ENCODE peak calls at places on chromosome 19, in nine cellular contexts. One of them, this sample, is unnamed.

GRCh38 chr19:12913871-12914690 is 5.0 kb downstream of the SYCE2 start:
- DNase-seq in fibroblast of lung: peak
- DNase-seq in endodermal cell: peak
- DNase-seq in colonic mucosa: no peak
- DNase-seq in psoas muscle: no peak
- DNase-seq in RWPE1: no peak
- DNase-seq in epithelial cell of esophagus: no peak
- DNase-seq in stomach: no peak
- DNase-seq in tibial nerve: no peak
- DNase-seq in this sample: peak

GRCh38 chr19:48635966-48636858 is 967 bp downstream of the DBP start:
- DNase-seq in fibroblast of lung: no peak
- DNase-seq in psoas muscle: peak
- DNase-seq in tibial nerve: no peak
- DNase-seq in RWPE1: no peak
- DNase-seq in endodermal cell: peak
- DNase-seq in colonic mucosa: peak
- DNase-seq in epithelial cell of esophagus: no peak
- DNase-seq in stomach: no peak
- DNase-seq in this sample: peak

GRCh38 chr19:17304386-17305047 is 1.2 kb upstream of the MRPL34 start:
- DNase-seq in fibroblast of lung: no peak
- DNase-seq in endodermal cell: no peak
- DNase-seq in tibial nerve: no peak
- DNase-seq in colonic mucosa: no peak
- DNase-seq in stomach: no peak
- DNase-seq in psoas muscle: no peak
- DNase-seq in RWPE1: no peak
- DNase-seq in epithelial cell of esophagus: peak
- DNase-seq in this sample: no peak

GRCh38 chr19:9453953-9454352 is 18.6 kb upstream of the ZNF266 start:
- DNase-seq in endodermal cell: no peak
- DNase-seq in colonic mucosa: no peak
- DNase-seq in RWPE1: no peak
- DNase-seq in epithelial cell of esophagus: no peak
- DNase-seq in tibial nerve: no peak
- DNase-seq in fibroblast of lung: no peak
- DNase-seq in psoas muscle: no peak
- DNase-seq in stomach: no peak
- DNase-seq in this sample: no peak

GRCh38 chr19:1251503-1252220 is 3.3 kb downstream of the MIDN start:
- DNase-seq in RWPE1: no peak
- DNase-seq in colonic mucosa: no peak
- DNase-seq in stomach: no peak
- DNase-seq in psoas muscle: peak
- DNase-seq in tibial nerve: no peak
- DNase-seq in fibroblast of lung: no peak
- DNase-seq in endodermal cell: peak
- DNase-seq in epithelial cell of esophagus: no peak
- DNase-seq in this sample: peak

GRCh38 chr19:18895038-18895827 is 725 bp downstream of the CERS1 start:
- DNase-seq in epithelial cell of esophagus: peak
- DNase-seq in endodermal cell: peak
- DNase-seq in psoas muscle: peak
- DNase-seq in colonic mucosa: no peak
- DNase-seq in fibroblast of lung: peak
- DNase-seq in tibial nerve: no peak
- DNase-seq in stomach: no peak
- DNase-seq in RWPE1: peak
- DNase-seq in this sample: peak

GRCh38 chr19:12867120-12868099 is 13.8 kb downstream of the DNASE2 start:
- DNase-seq in endodermal cell: peak
- DNase-seq in RWPE1: peak
- DNase-seq in stomach: peak
- DNase-seq in epithelial cell of esophagus: peak
- DNase-seq in tibial nerve: no peak
- DNase-seq in fibroblast of lung: peak
- DNase-seq in psoas muscle: peak
- DNase-seq in colonic mucosa: peak
- DNase-seq in this sample: peak

GRCh38 chr19:38291855-38292254 is 12.2 kb upstream of the C19orf33 start:
- DNase-seq in tibial nerve: no peak
- DNase-seq in stomach: no peak
- DNase-seq in fibroblast of lung: no peak
- DNase-seq in psoas muscle: no peak
- DNase-seq in RWPE1: no peak
- DNase-seq in epithelial cell of esophagus: no peak
- DNase-seq in colonic mucosa: no peak
- DNase-seq in endodermal cell: no peak
- DNase-seq in this sample: no peak

GRCh38 chr19:46368116-46368515 is 21.2 kb downstream of the PPP5C start:
- DNase-seq in epithelial cell of esophagus: no peak
- DNase-seq in RWPE1: no peak
- DNase-seq in colonic mucosa: no peak
- DNase-seq in endodermal cell: no peak
- DNase-seq in fibroblast of lung: no peak
- DNase-seq in psoas muscle: no peak
- DNase-seq in stomach: no peak
- DNase-seq in tibial nerve: no peak
- DNase-seq in this sample: no peak

GRCh38 chr19:918481-919156 is 1.5 kb downstream of the KISS1R start:
- DNase-seq in endodermal cell: peak
- DNase-seq in tibial nerve: no peak
- DNase-seq in stomach: no peak
- DNase-seq in colonic mucosa: no peak
- DNase-seq in epithelial cell of esophagus: no peak
- DNase-seq in psoas muscle: no peak
- DNase-seq in RWPE1: no peak
- DNase-seq in fibroblast of lung: no peak
- DNase-seq in this sample: peak

GRCh38 chr19:13190781-13191540 is 40.8 kb downstream of the IER2 start:
- DNase-seq in epithelial cell of esophagus: no peak
- DNase-seq in psoas muscle: no peak
- DNase-seq in colonic mucosa: peak
- DNase-seq in fibroblast of lung: no peak
- DNase-seq in endodermal cell: no peak
- DNase-seq in RWPE1: no peak
- DNase-seq in stomach: peak
- DNase-seq in tibial nerve: no peak
- DNase-seq in this sample: peak

GRCh38 chr19:46489445-46490272 is 6.0 kb downstream of the PNMA8B start:
- DNase-seq in epithelial cell of esophagus: peak
- DNase-seq in fibroblast of lung: peak
- DNase-seq in psoas muscle: peak
- DNase-seq in RWPE1: no peak
- DNase-seq in colonic mucosa: no peak
- DNase-seq in stomach: peak
- DNase-seq in endodermal cell: peak
- DNase-seq in tibial nerve: peak
- DNase-seq in this sample: no peak

GRCh38 chr19:45739498-45740439 is 6.5 kb downstream of the MEIOSIN start:
- DNase-seq in stomach: no peak
- DNase-seq in endodermal cell: no peak
- DNase-seq in fibroblast of lung: no peak
- DNase-seq in colonic mucosa: no peak
- DNase-seq in epithelial cell of esophagus: no peak
- DNase-seq in tibial nerve: no peak
- DNase-seq in psoas muscle: no peak
- DNase-seq in RWPE1: no peak
- DNase-seq in this sample: no peak

GRCh38 chr19:46602392-46603194 is 1.5 kb downstream of the CALM3 start:
- DNase-seq in stomach: no peak
- DNase-seq in endodermal cell: peak
- DNase-seq in epithelial cell of esophagus: no peak
- DNase-seq in fibroblast of lung: no peak
- DNase-seq in psoas muscle: no peak
- DNase-seq in colonic mucosa: no peak
- DNase-seq in RWPE1: no peak
- DNase-seq in tibial nerve: no peak
- DNase-seq in this sample: peak

GRCh38 chr19:56987184-56987583 is 132.6 kb upstream of the USP29 start:
- DNase-seq in colonic mucosa: no peak
- DNase-seq in fibroblast of lung: no peak
- DNase-seq in tibial nerve: no peak
- DNase-seq in psoas muscle: no peak
- DNase-seq in RWPE1: no peak
- DNase-seq in epithelial cell of esophagus: no peak
- DNase-seq in endodermal cell: no peak
- DNase-seq in stomach: no peak
- DNase-seq in this sample: no peak

GRCh38 chr19:19528721-19529490 is at the start of gene YJEFN3:
- DNase-seq in endodermal cell: peak
- DNase-seq in RWPE1: no peak
- DNase-seq in fibroblast of lung: peak
- DNase-seq in stomach: no peak
- DNase-seq in psoas muscle: no peak
- DNase-seq in colonic mucosa: no peak
- DNase-seq in epithelial cell of esophagus: no peak
- DNase-seq in tibial nerve: no peak
- DNase-seq in this sample: no peak

GRCh38 chr19:2167896-2168618 is 4.3 kb downstream of the DOT1L start:
- DNase-seq in endodermal cell: no peak
- DNase-seq in psoas muscle: peak
- DNase-seq in tibial nerve: no peak
- DNase-seq in colonic mucosa: peak
- DNase-seq in fibroblast of lung: peak
- DNase-seq in RWPE1: no peak
- DNase-seq in stomach: peak
- DNase-seq in epithelial cell of esophagus: peak
- DNase-seq in this sample: peak

GRCh38 chr19:1513492-1514294 is 874 bp upstream of the ADAMTSL5 start:
- DNase-seq in RWPE1: peak
- DNase-seq in colonic mucosa: peak
- DNase-seq in stomach: peak
- DNase-seq in tibial nerve: no peak
- DNase-seq in endodermal cell: peak
- DNase-seq in fibroblast of lung: peak
- DNase-seq in psoas muscle: peak
- DNase-seq in epithelial cell of esophagus: peak
- DNase-seq in this sample: peak

GRCh38 chr19:1229056-1229607 is 8.7 kb downstream of the CBARP start:
- DNase-seq in fibroblast of lung: no peak
- DNase-seq in colonic mucosa: no peak
- DNase-seq in psoas muscle: no peak
- DNase-seq in endodermal cell: no peak
- DNase-seq in stomach: no peak
- DNase-seq in RWPE1: no peak
- DNase-seq in epithelial cell of esophagus: no peak
- DNase-seq in tibial nerve: no peak
- DNase-seq in this sample: no peak

GRCh38 chr19:19595171-19595701 is 23.3 kb downstream of the PBX4 start:
- DNase-seq in endodermal cell: no peak
- DNase-seq in psoas muscle: no peak
- DNase-seq in RWPE1: no peak
- DNase-seq in fibroblast of lung: no peak
- DNase-seq in tibial nerve: no peak
- DNase-seq in epithelial cell of esophagus: peak
- DNase-seq in colonic mucosa: no peak
- DNase-seq in stomach: peak
- DNase-seq in this sample: peak

GRCh38 chr19:23440207-23440606 is 44.9 kb upstream of the ZNF91 start:
- DNase-seq in endodermal cell: peak
- DNase-seq in tibial nerve: no peak
- DNase-seq in colonic mucosa: no peak
- DNase-seq in stomach: no peak
- DNase-seq in RWPE1: no peak
- DNase-seq in fibroblast of lung: no peak
- DNase-seq in epithelial cell of esophagus: no peak
- DNase-seq in psoas muscle: no peak
- DNase-seq in this sample: peak
- TF ChIP-seq CTCF in endodermal cell: no peak
- TF ChIP-seq CTCF in tibial nerve: no peak
- TF ChIP-seq CTCF in colonic mucosa: no peak
- TF ChIP-seq CTCF in stomach: no peak
- TF ChIP-seq CTCF in RWPE1: no peak
- TF ChIP-seq CTCF in fibroblast of lung: peak
- TF ChIP-seq CTCF in epithelial cell of esophagus: peak
- TF ChIP-seq CTCF in psoas muscle: no peak
- TF ChIP-seq CTCF in this sample: no peak

DNA sequence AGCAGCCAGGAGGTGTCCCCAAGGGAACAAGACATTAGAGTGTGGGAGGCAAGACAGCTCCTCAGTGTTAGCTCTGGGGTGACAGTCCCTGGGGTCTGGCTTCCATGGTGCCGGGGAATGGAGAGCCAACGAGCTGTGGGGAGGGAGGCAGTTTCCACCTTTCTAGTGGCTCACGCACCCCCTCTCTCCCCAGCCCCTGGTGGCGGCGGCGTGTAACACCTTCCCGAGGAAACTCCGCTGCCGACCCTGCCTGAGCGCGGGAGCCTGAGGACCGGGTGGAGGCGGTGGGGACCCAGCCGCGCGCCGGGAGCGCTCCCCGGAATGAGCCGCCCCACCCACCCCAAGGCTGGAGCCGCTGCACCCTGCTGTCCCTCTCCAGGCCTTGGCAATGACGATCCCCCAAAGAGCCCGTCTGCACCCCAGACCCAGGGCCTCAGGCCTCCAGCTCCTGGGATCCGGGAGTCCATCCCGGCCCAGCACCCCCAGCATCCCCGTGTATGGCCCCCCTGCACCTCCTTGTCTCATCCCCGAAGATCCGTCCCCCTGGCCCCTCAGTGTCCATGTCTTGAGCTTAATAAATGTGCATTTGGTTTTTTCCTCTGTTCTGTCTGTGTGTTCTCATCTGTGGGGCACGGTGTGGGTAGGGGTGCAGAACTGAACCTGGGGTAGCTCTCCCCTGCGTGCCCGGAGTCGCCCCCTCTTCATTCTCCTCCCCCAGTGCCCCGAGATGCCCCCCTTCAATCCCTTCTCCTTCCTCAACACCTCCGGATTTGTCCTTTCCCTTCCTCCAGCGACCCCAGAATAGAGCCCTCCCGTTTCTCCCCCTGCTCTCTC is 617 bp upstream of the FXYD5 start:
- DNase-seq in psoas muscle: peak
- DNase-seq in stomach: peak
- DNase-seq in epithelial cell of esophagus: peak
- DNase-seq in tibial nerve: no peak
- DNase-seq in fibroblast of lung: peak
- DNase-seq in RWPE1: peak
- DNase-seq in endodermal cell: peak
- DNase-seq in colonic mucosa: peak
- DNase-seq in this sample: peak
- TF ChIP-seq CTCF in psoas muscle: peak
- TF ChIP-seq CTCF in stomach: peak
- TF ChIP-seq CTCF in epithelial cell of esophagus: peak
- TF ChIP-seq CTCF in tibial nerve: peak
- TF ChIP-seq CTCF in fibroblast of lung: peak
- TF ChIP-seq CTCF in RWPE1: peak
- TF ChIP-seq CTCF in endodermal cell: peak
- TF ChIP-seq CTCF in colonic mucosa: peak
- TF ChIP-seq CTCF in this sample: peak

GRCh38 chr19:41887711-41888382 is 4.9 kb downstream of the ARHGEF1 start:
- DNase-seq in RWPE1: peak
- DNase-seq in stomach: peak
- DNase-seq in fibroblast of lung: peak
- DNase-seq in colonic mucosa: peak
- DNase-seq in tibial nerve: no peak
- DNase-seq in endodermal cell: peak
- DNase-seq in psoas muscle: no peak
- DNase-seq in epithelial cell of esophagus: peak
- DNase-seq in this sample: peak
- TF ChIP-seq CTCF in RWPE1: no peak
- TF ChIP-seq CTCF in stomach: peak
- TF ChIP-seq CTCF in fibroblast of lung: no peak
- TF ChIP-seq CTCF in colonic mucosa: no peak
- TF ChIP-seq CTCF in tibial nerve: no peak
- TF ChIP-seq CTCF in endodermal cell: peak
- TF ChIP-seq CTCF in psoas muscle: no peak
- TF ChIP-seq CTCF in epithelial cell of esophagus: peak
- TF ChIP-seq CTCF in this sample: peak

GRCh38 chr19:43337737-43338136 is 15.7 kb upstream of the CD177 start:
- DNase-seq in endodermal cell: no peak
- DNase-seq in stomach: no peak
- DNase-seq in RWPE1: no peak
- DNase-seq in fibroblast of lung: no peak
- DNase-seq in tibial nerve: no peak
- DNase-seq in colonic mucosa: peak
- DNase-seq in epithelial cell of esophagus: peak
- DNase-seq in psoas muscle: no peak
- DNase-seq in this sample: no peak
- TF ChIP-seq CTCF in endodermal cell: no peak
- TF ChIP-seq CTCF in stomach: no peak
- TF ChIP-seq CTCF in RWPE1: no peak
- TF ChIP-seq CTCF in fibroblast of lung: no peak
- TF ChIP-seq CTCF in tibial nerve: no peak
- TF ChIP-seq CTCF in colonic mucosa: no peak
- TF ChIP-seq CTCF in epithelial cell of esophagus: no peak
- TF ChIP-seq CTCF in psoas muscle: no peak
- TF ChIP-seq CTCF in this sample: no peak